ENCODE peak calls at places on chromosomes 12 and 14, in four cellular contexts. M, U, W and B are unnamed samples. For H3K27me3, the result is how much of the 10 kb centered on the place peaks cover.

GRCh38 chr14:100531591-100532121 is 55.6 kb downstream of the BEGAIN start:
- DNase-seq in M (no peak), U (no peak), W (no peak), B (no peak)

GRCh38 chr12:21941522-21942376 is 523 bp upstream of the ABCC9 start:
- DNase-seq in U (peak), W (peak), M (peak), B (peak)

GRCh38 chr14:68395585-68395984 is 397.3 kb downstream of the ZFP36L1 start:
- DNase-seq in U (peak), M (no peak), W (peak), B (no peak)

GRCh38 chr14:75133597-75133996 is 6.7 kb upstream of the NEK9 start:
- DNase-seq in W (no peak), M (no peak), U (no peak), B (no peak)

GRCh38 chr14:20455355-20456300 is 602 bp downstream of the APEX1 start:
- DNase-seq in U (no peak), M (peak), W (peak), B (peak)

GRCh38 chr14:68506645-68507405 is 286.0 kb downstream of the ZFP36L1 start:
- DNase-seq in M (no peak), U (no peak), W (no peak), B (peak)

GRCh38 chr12:119061208-119061796 is 80.0 kb downstream of the SRRM4 start:
- DNase-seq in W (peak), M (peak), U (peak), B (peak)

GRCh38 chr14:105478624-105479305 is 4.1 kb downstream of the CRIP2 start:
- DNase-seq in U (peak), M (no peak), W (no peak), B (no peak)

GRCh38 chr14:101349108-101349507 is 212.2 kb upstream of the DIO3 start:
- DNase-seq in W (no peak), U (no peak), M (no peak), B (no peak)

GRCh38 chr12:84760091-84760490 is 152.5 kb downstream of the SLC6A15 start:
- DNase-seq in U (no peak), W (peak), M (no peak), B (no peak)

GRCh38 chr12:105843989-105844768 is 294.6 kb downstream of the NUAK1 start:
- DNase-seq in M (no peak), U (no peak), W (peak), B (no peak)

GRCh38 chr14:34874386-34875030 is 652 bp downstream of the BAZ1A start:
- DNase-seq in W (peak), U (peak), M (peak), B (no peak)

GRCh38 chr12:130438711-130439110 is 101.0 kb downstream of the PIWIL1 start:
- DNase-seq in U (no peak), M (no peak), W (no peak), B (no peak)

GRCh38 chr12:117002040-117002832 is 91.5 kb downstream of the FBXW8 start:
- DNase-seq in M (no peak), U (no peak), W (peak), B (no peak)

GRCh38 chr12:124087251-124088141 is 114.5 kb downstream of the ZNF664 start:
- DNase-seq in W (no peak), M (no peak), U (no peak), B (no peak)

GRCh38 chr12:48285751-48286650 is 64.7 kb downstream of the ZNF641 start:
- DNase-seq in M (no peak), U (no peak), W (no peak), B (no peak)

GRCh38 chr12:32462908-32463307 is 63.5 kb downstream of the FGD4 start:
- DNase-seq in M (no peak), W (no peak), U (no peak), B (no peak)

GRCh38 chr14:89252887-89253532 is 164.0 kb downstream of the FOXN3 start:
- DNase-seq in W (no peak), U (no peak), M (no peak), B (peak)

GRCh38 chr14:85279407-85279806 is 250.5 kb upstream of the FLRT2 start:
- DNase-seq in U (no peak), M (no peak), W (no peak), B (no peak)

GRCh38 chr12:13836116-13836515 is 145.3 kb downstream of the GRIN2B start:
- DNase-seq in W (no peak), U (no peak), M (no peak), B (no peak)

GRCh38 chr14:105335735-105336476 is 21.4 kb downstream of the PACS2 start:
- DNase-seq in M (no peak), U (no peak), W (no peak), B (no peak)

GRCh38 chr12:89349814-89350213 is 2.5 kb downstream of the DUSP6 start:
- DNase-seq in M (peak), W (peak), U (no peak), B (peak)

GRCh38 chr12:123830675-123831074 is 68.6 kb downstream of the DNAH10 start:
- DNase-seq in U (no peak), W (no peak), M (no peak), B (no peak)

GRCh38 chr12:24778486-24779304 is 170.2 kb downstream of the BCAT1 start:
- DNase-seq in M (peak), W (peak), U (no peak), B (peak)

GRCh38 chr12:26334621-26335124 is 139.3 kb downstream of the SSPN start:
- DNase-seq in M (no peak), W (no peak), U (no peak), B (peak)

GRCh38 chr12:51383281-51383905 is 7.8 kb downstream of the GALNT6 start:
- DNase-seq in U (no peak), M (no peak), W (no peak), B (peak)

GRCh38 chr14:54676822-54677708 is 110.1 kb downstream of the SAMD4A start:
- DNase-seq in M (peak), U (peak), W (peak), B (peak)

GRCh38 chr14:68687746-68688145 is 105.1 kb downstream of the ZFP36L1 start:
- DNase-seq in U (no peak), M (peak), W (peak), B (peak)

GRCh38 chr12:622420-622819 is 40.8 kb downstream of the NINJ2 start:
- DNase-seq in U (no peak), W (no peak), M (no peak), B (peak)

GRCh38 chr12:6638305-6638704 is 2.5 kb upstream of the LPAR5 start:
- DNase-seq in M (no peak), W (no peak), U (no peak), B (no peak)

GRCh38 chr12:66602483-66603143 is 76.3 kb downstream of the GRIP1 start:
- DNase-seq in W (no peak), U (no peak), M (no peak), B (no peak)

GRCh38 chr12:124506145-124506831 is 61.1 kb downstream of the NCOR2 start:
- DNase-seq in W (peak), M (no peak), U (peak), B (no peak)

GRCh38 chr12:47281667-47282171 is 202.0 kb upstream of the AMIGO2 start:
- DNase-seq in W (peak), M (peak), U (no peak), B (peak)

GRCh38 chr12:52268212-52268611 is 6.2 kb upstream of the KRT86 start:
- DNase-seq in M (no peak), U (no peak), W (peak), B (no peak)

GRCh38 chr14:30225171-30225570 is 297.5 kb upstream of the PRKD1 start:
- DNase-seq in U (no peak), M (peak), W (no peak), B (no peak)

GRCh38 chr14:93977790-93978581 is 1.6 kb upstream of the ASB2 start:
- DNase-seq in M (no peak), W (peak), U (no peak), B (no peak)
- H3K27me3 ChIP-seq in M (under half), W (under half), U (under half), B (under half)

GRCh38 chr12:107404981-107405380 is 280.6 kb upstream of the PWP1 start:
- DNase-seq in U (no peak), M (peak), W (peak), B (peak)
- TF ChIP-seq CTCF in U (no peak), M (peak), W (peak), B (peak)

DNA sequence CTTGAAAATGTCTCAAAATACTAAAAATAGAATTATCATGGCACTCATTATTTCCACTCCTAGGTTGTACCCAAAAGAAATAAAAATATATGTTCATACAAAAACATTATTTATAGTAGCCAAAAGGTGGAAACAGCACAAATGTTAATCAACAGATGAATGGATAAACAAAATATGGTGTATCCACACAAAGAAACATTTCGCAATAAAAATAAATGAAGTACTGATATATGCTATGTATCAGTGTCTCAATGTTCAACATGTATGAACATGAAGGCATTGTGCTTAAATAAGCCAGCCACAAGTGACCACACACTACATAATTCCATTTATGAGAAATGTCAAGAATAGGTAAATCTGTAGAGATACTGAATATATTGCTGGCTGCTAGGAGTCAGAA is 40.9 kb downstream of the FOXG1 start:
- DNase-seq in U (no peak), M (no peak), W (no peak), B (peak)
- H3K27me3 ChIP-seq in U (under half), M (under half), W (under half), B (under half)

GRCh38 chr12:108234155-108234554 is 105.0 kb downstream of the CMKLR1 start:
- DNase-seq in U (no peak), W (peak), M (no peak), B (no peak)
- TF ChIP-seq CTCF in U (no peak), W (no peak), M (peak), B (no peak)

GRCh38 chr14:70130498-70130897 is 58.3 kb downstream of the SLC8A3 start:
- DNase-seq in W (no peak), M (no peak), U (no peak), B (no peak)
- H3K27me3 ChIP-seq in W (under half), M (under half), U (under half), B (under half)

DNA sequence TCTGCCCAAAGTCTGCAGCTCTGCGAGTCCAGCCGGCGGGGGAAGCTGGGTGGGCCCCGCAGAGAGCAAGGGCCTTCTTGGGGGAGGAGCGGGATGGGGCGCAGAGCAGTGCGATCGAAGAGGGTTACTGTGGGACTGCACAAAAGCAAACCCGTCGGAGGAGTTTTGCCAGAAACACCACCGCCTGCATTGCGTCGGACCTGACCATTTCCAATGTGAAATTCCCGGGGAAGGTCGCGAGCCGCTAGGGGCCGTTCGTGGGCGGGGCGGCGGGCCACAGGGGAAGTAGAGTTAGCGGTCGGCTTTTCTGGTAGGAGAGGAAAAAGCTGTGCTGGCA is 340 bp upstream of the KCNA1 start:
- DNase-seq in M (no peak), U (no peak), W (peak), B (no peak)
- TF ChIP-seq CTCF in M (no peak), U (no peak), W (no peak), B (no peak)

GRCh38 chr14:21724115-21724973 is 50.7 kb upstream of the OR4E1 start:
- DNase-seq in W (no peak), U (no peak), M (no peak), B (no peak)

GRCh38 chr14:21721504-21721903 is 47.9 kb upstream of the OR4E1 start:
- DNase-seq in U (no peak), M (no peak), W (no peak), B (no peak)

GRCh38 chr14:21719841-21720240 is 46.2 kb upstream of the OR4E1 start:
- DNase-seq in U (no peak), M (no peak), W (no peak), B (no peak)

DNA sequence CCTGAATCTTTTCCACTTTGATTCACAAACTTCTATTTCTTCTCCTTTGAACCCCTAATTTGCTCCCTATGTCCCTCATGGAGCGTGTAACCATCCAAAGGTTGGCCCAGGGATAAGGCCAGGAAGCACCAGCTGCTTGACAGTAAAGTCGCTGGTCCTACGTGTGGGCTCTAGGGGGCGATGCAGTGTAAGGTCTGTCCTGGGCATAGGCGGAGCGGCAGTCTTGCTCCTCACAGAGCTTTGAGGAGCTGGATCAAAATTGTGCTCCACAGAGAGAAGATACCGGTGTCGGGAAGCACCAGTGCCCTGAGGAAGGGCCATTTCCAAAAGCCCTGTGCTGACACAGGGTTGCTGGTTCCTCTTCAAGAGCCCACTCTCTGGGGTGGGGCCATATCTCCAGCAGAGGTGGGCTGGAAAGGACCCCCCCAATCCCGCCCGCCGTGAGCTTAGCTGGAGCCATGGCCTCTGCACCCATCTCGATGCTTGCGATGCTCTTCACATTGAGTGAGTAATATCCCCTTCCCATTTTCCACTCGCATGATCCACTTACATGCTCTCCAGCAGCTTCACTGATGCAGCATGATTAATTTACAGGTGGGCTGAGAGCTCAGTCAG is 49.9 kb upstream of the OR4E1 start:
- DNase-seq in M (no peak), U (no peak), W (no peak), B (peak)
- H3K27me3 ChIP-seq in M (under half), U (under half), W (under half), B (under half)

GRCh38 chr14:65790185-65790815 is 377.8 kb downstream of the FUT8 start:
- DNase-seq in U (no peak), M (no peak), W (no peak), B (no peak)
- TF ChIP-seq CTCF in U (no peak), M (no peak), W (no peak), B (no peak)

GRCh38 chr12:94147377-94147990 is 893 bp upstream of the PLXNC1 start:
- DNase-seq in W (no peak), U (no peak), M (no peak), B (no peak)
- H3K27me3 ChIP-seq in W (half or more), U (under half), M (under half), B (under half)

GRCh38 chr12:74906224-74906623 is 303.4 kb downstream of the KCNC2 start:
- DNase-seq in M (no peak), W (no peak), U (no peak), B (no peak)
- TF ChIP-seq CTCF in M (peak), W (peak), U (no peak), B (no peak)